ENCODE peak calls at places on chromosomes 4 and X, in four cellular contexts. J, L, V and W are unnamed samples.

GRCh38 chr4:8656711-8657380 is 64.3 kb downstream of the CPZ start:
- DNase-seq in J (no peak), L (no peak), V (no peak), W (no peak)

GRCh38 chr4:163167333-163167626 is 590 bp upstream of the NAF1 start:
- DNase-seq in J (no peak), L (no peak), V (no peak), W (no peak)

GRCh38 chr4:157096439-157096838 is 20.5 kb downstream of the GLRB start:
- DNase-seq in J (no peak), L (no peak), V (no peak), W (no peak)

GRCh38 chr4:53937918-53938317 is 126.5 kb downstream of the CHIC2 start:
- DNase-seq in J (peak), L (no peak), V (no peak), W (no peak)

GRCh38 chr4:186104895-186105720 is 604 bp downstream of the FAM149A start:
- DNase-seq in J (no peak), L (no peak), V (no peak), W (peak)

GRCh38 chr4:60155088-60155487 is 1045.0 kb upstream of the ADGRL3 start:
- DNase-seq in J (no peak), L (no peak), V (no peak), W (no peak)

GRCh38 chrX:109600114-109600710 is 24.8 kb downstream of the KCNE5 start:
- DNase-seq in J (no peak), L (no peak), V (no peak), W (no peak)

GRCh38 chr4:151014521-151015457 is at the start of gene LRBA:
- DNase-seq in J (peak), L (no peak), V (peak), W (peak)

GRCh38 chr4:82948647-82949204 is 48.2 kb downstream of the THAP9 start:
- DNase-seq in J (no peak), L (no peak), V (no peak), W (no peak)

GRCh38 chr4:146243141-146243882 is 29.0 kb downstream of the REELD1 start:
- DNase-seq in J (no peak), L (no peak), V (peak), W (peak)

GRCh38 chrX:153455571-153455970 is 9.7 kb upstream of the TREX2 start:
- DNase-seq in J (no peak), L (no peak), V (no peak), W (no peak)

GRCh38 chr4:183146478-183146877 is 47.4 kb downstream of the WWC2 start:
- DNase-seq in J (no peak), L (no peak), V (no peak), W (no peak)

GRCh38 chr4:113907559-113907958 is 71.9 kb downstream of the ARSJ start:
- DNase-seq in J (no peak), L (no peak), V (no peak), W (no peak)

DNA sequence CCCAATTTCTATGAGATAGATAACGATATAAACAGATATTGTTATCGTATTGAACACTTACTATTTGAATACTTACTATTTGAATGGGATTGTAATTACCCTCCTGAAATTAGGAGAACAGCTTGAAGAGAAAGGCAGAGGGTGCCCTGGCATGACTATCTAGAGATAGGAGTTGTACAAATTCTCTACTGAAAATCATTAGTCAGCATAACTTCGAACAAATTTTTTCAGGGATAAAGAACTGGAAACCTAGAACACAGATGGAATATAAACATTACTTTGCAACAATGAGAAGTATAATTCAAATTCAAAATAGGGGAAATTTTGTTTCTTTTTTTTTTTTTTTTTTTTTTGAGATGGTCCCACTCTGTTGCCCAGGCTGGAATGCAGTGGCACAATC is 1096.8 kb downstream of the C4orf33 start:
- DNase-seq in J (no peak), L (no peak), V (no peak), W (no peak)
- TF ChIP-seq POLR2AphosphoS5 in J (no peak), L (no peak), V (no peak), W (no peak)

GRCh38 chrX:40262641-40263560 is 165.1 kb upstream of the BCOR start:
- DNase-seq in J (peak), L (no peak), V (no peak), W (peak)

GRCh38 chrX:40267334-40268118 is 169.8 kb upstream of the BCOR start:
- DNase-seq in J (no peak), L (no peak), V (no peak), W (peak)

GRCh38 chrX:40268126-40268525 is 170.4 kb upstream of the BCOR start:
- DNase-seq in J (no peak), L (no peak), V (no peak), W (no peak)

GRCh38 chrX:40261955-40262596 is 164.3 kb upstream of the BCOR start:
- DNase-seq in J (no peak), L (no peak), V (peak), W (peak)

DNA sequence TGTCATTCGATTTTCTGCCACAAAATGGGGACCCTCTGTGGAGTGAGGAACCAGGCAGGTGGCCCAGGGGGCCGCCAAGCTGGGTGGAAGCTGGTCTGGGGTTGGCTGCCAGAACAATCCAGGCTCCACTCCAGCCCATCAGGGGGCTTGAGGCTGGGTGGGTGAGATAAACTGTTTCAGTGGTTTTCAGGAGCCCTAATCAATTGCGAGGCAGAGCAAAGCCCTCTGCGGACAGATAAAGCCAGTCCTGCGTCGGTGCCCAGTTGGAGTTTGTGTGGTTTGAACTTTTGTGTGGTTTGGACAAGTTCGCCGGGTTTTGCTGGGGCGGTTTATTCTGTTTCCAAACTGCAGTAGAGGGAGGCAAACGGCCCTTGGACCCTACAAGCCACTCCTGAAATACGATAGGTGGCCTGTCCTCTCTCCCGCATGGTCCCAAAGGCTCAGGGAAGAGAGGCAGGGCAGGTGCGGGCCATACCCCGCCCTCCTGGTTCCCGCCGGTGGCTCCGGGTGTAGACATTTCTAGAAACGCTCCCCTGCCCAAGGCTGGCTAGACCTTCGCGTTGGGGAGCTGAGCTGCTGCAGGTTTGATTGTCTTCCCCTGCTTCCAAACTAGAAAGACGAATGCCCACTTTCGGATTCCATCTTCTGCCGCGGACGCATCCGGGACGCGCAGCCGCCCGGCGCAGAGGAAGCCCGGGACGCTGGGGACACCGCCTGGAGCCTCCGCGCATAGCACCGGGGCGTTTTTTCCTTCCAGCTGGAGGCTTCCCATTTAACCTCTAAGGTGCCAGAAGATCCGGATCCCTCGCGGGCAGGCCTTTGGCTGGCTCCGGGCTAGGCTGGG is 169.0 kb upstream of the BCOR start:
- DNase-seq in J (peak), L (no peak), V (peak), W (peak)
- TF ChIP-seq POLR2AphosphoS5 in J (peak), L (no peak), V (peak), W (peak)

GRCh38 chrX:133986008-133986683 is 752 bp upstream of the GPC3 start:
- DNase-seq in J (no peak), L (no peak), V (no peak), W (no peak)
- TF ChIP-seq POLR2AphosphoS5 in J (no peak), L (no peak), V (no peak), W (no peak)

GRCh38 chr4:40247350-40247749 is 50.5 kb downstream of the RHOH start:
- DNase-seq in J (no peak), L (no peak), V (no peak), W (peak)
- TF ChIP-seq POLR2AphosphoS5 in J (no peak), L (no peak), V (no peak), W (no peak)

DNA sequence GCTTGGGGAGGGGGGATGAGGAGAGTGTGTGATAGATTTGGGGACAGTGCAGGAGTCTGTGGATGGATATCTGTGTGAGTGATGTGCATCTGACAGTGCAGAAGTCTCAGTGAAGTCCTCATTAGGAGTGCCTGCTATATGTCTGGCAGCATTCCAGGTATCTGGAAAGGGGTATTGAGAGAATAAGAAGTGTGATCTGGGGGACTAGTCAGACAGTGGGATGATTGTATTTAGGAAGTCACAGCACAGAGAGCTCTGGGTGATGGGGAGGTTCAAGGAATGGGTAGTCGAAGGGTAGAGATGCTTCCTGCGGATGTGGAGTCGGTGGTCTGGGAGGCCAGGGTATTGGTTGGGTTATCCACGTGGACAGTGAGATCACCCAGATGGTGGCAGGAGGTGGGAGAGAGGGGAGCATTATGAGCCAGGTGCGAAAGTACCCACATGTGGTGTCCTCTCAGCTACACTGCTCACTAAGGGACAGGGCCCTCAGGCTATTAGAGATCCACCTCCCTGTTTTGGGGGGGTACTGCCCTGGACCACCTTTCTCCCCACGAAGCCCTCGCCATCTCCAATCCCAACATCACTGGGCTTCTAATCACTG is 9.8 kb downstream of the MAGED2 start:
- DNase-seq in J (no peak), L (no peak), V (no peak), W (no peak)
- TF ChIP-seq POLR2AphosphoS5 in J (no peak), L (no peak), V (no peak), W (no peak)

DNA sequence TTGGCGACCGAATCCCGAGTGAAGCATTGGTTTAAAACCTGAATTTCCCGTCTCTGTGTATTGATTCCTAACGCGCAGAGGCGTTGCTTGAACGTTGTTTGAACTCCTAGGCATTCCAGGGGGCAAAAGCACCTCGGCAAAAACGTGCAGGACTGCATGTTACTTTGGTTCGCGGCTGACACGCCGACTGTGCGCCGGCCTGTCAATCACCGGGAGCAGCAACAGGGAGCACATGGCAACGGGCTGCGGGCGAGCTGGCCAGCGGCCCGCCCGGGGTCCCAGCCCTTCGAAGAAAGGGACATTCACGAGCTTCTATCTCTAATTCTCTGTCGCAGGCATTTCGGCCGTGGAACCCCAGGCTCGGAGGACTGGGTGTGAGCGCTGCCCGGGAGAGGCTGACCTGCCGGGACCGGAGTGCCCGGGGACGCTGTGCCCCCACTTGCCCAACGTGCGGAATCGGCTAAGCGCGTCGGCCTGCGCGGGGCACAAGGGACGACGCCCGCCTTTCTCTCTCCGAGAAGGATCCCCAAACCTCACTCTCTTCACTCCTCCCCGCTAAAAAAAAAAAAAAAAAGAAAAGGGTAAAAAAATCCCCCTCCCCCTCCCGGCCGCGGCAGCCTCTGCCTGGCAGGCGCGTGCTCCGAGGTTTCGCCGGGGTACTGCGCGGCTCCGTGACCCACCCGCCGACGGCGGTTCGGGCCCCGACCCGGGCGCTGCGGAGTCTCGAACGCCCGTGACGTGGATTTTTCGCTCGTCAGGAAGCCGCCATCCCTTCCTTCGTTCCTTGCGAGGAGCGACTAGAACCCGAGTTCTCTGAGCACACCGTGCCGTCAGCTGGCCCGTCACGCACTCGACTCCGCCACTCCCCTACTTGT is 918 bp downstream of the SPRY1 start:
- DNase-seq in J (peak), L (no peak), V (no peak), W (peak)
- TF ChIP-seq POLR2AphosphoS5 in J (peak), L (peak), V (no peak), W (peak)

GRCh38 chrX:40165861-40166260 is 68.1 kb upstream of the BCOR start:
- DNase-seq in J (no peak), L (no peak), V (no peak), W (peak)

GRCh38 chrX:40166582-40166981 is 68.8 kb upstream of the BCOR start:
- DNase-seq in J (no peak), L (no peak), V (no peak), W (peak)

GRCh38 chrX:40167240-40168182 is 69.8 kb upstream of the BCOR start:
- DNase-seq in J (no peak), L (no peak), V (peak), W (peak)

GRCh38 chrX:40169193-40170086 is 71.7 kb upstream of the BCOR start:
- DNase-seq in J (peak), L (peak), V (peak), W (peak)

GRCh38 chrX:40168183-40169015 is 70.6 kb upstream of the BCOR start:
- DNase-seq in J (no peak), L (no peak), V (peak), W (no peak)
- TF ChIP-seq POLR2AphosphoS5 in J (no peak), L (no peak), V (no peak), W (no peak)

DNA sequence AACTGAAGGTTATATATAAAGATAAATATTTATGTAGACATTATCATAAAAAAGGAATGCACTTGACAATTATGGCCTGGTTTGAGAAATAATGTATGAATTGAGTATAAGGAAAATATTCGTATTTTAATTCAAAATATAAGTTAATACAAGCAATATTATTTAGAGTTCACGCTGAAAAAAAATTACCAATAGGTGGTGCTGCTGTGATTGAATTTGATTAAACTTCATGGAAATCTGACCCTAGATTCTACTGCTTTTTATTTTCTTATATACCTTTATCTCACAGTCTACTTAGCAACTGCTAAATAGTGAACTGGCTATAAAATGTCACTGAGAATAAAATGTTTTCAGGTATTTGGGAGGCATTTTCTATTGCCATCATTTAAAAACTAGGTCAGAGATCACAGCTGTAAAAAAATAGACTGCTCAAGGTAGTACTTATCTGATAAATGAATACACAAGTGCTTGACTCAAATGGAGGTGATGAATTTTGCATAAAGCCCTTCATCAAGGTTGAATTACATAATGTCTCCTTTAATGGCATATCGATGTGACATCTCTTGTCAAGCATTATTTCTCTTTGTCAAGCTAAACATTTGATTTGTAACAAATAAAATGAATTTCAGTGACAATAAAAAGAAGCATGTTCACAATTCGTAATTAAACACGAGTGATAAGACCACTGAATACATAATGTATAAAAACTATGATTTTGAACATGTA is 1638.8 kb upstream of the PCDH7 start:
- DNase-seq in J (peak), L (no peak), V (no peak), W (no peak)
- TF ChIP-seq POLR2AphosphoS5 in J (no peak), L (no peak), V (no peak), W (no peak)

DNA sequence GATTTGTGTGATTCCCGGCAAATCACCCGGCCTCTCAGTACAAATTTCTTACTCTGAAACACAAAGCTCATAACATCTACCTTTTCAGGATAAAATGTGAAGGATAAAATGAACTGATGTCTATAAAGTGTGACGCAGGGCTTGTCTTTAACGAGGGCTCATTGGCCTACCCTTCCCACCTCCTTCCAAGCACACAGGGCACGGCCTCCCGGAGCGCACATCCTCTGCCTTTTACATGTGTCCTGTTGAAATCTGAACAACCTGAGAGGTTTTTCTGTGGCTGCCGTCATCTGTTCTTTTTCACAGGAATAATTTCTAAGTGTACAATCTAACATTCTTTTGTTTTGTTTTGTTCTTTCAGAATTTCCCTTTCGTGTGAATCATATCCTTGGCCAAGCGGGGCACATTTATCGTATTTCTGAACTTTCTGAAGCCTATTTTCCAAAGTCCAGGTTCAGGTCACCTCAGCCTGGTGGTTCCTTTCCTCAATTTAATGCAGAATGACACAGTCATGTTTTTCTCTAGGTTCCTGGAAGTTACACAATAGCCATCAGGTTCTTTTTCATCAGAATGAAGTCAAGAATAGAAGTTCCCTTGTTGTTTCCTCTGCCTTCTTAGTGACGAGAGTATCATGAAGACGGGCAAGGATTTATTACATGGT is 53.1 kb upstream of the SPRY1 start:
- DNase-seq in J (no peak), L (no peak), V (no peak), W (no peak)
- TF ChIP-seq POLR2AphosphoS5 in J (no peak), L (no peak), V (no peak), W (no peak)